ENCODE peak calls at places on chromosomes 2 and 18, in six cellular contexts. G is GM13976; M is CD8-positive, alpha-beta T cell; F is GM12865; K is progenitor cell of endocrine pancreas; X is brain microvascular endothelial cell. B is an unnamed sample.

GRCh38 chr2:64645014-64645418 is 8.7 kb downstream of the SERTAD2 start:
- DNase-seq in G (no peak), M (no peak), F (peak), K (peak), X (peak), B (peak)

GRCh38 chr2:238406222-238406997 is 20.3 kb upstream of the ASB1 start:
- DNase-seq in G (no peak), M (no peak), F (no peak), K (no peak), X (no peak), B (no peak)

GRCh38 chr2:52269696-52270485 is 1238.0 kb upstream of the NRXN1 start:
- DNase-seq in G (no peak), M (no peak), F (no peak), K (no peak), X (peak), B (no peak)

GRCh38 chr18:12701161-12701560 is 1.4 kb downstream of the CEP76 start:
- DNase-seq in G (no peak), M (no peak), F (no peak), K (no peak), X (no peak), B (no peak)

GRCh38 chr2:98063289-98063688 is 23.7 kb upstream of the VWA3B start:
- DNase-seq in G (no peak), M (no peak), F (no peak), K (no peak), X (no peak), B (peak)

GRCh38 chr18:28559511-28559910 is 382.6 kb upstream of the CDH2 start:
- DNase-seq in G (no peak), M (no peak), F (no peak), K (no peak), X (no peak), B (no peak)

GRCh38 chr2:181686566-181687185 is 6.4 kb upstream of the NEUROD1 start:
- DNase-seq in G (no peak), M (no peak), F (no peak), K (no peak), X (no peak), B (no peak)

GRCh38 chr2:105950521-105951389 is 206.0 kb downstream of the NCK2 start:
- DNase-seq in G (no peak), M (no peak), F (no peak), K (no peak), X (peak), B (no peak)

GRCh38 chr2:118865106-118865505 is 17.7 kb upstream of the EN1 start:
- DNase-seq in G (peak), M (no peak), F (peak), K (no peak), X (peak), B (peak)

GRCh38 chr18:63613420-63613819 is 26.3 kb downstream of the SERPINB13 start:
- DNase-seq in G (no peak), M (no peak), F (no peak), K (no peak), X (no peak), B (no peak)

GRCh38 chr2:48482313-48482712 is 47.6 kb upstream of the STON1 start:
- DNase-seq in G (no peak), M (no peak), F (no peak), K (no peak), X (no peak), B (no peak)

GRCh38 chr2:136248242-136248641 is 130.3 kb upstream of the CXCR4 start:
- DNase-seq in G (no peak), M (no peak), F (no peak), K (no peak), X (peak), B (no peak)

GRCh38 chr2:85231242-85231805 is 96.5 kb downstream of the TGOLN2 start:
- DNase-seq in G (no peak), M (no peak), F (no peak), K (no peak), X (no peak), B (no peak)
- TF ChIP-seq CTCF in G (no peak), M (no peak), F (no peak), K (peak), X (no peak), B (no peak)

GRCh38 chr2:54904836-54905235 is 145.4 kb downstream of the RTN4 start:
- DNase-seq in G (no peak), M (no peak), F (no peak), K (no peak), X (no peak), B (no peak)
- TF ChIP-seq CTCF in G (no peak), M (no peak), F (no peak), K (no peak), X (no peak), B (no peak)

GRCh38 chr2:150548527-150548926 is 61.1 kb upstream of the RND3 start:
- DNase-seq in G (no peak), M (no peak), F (peak), K (no peak), X (no peak), B (no peak)
- TF ChIP-seq CTCF in G (peak), M (no peak), F (peak), K (peak), X (peak), B (peak)

GRCh38 chr2:204428675-204429074 is 116.6 kb upstream of the PARD3B start:
- DNase-seq in G (no peak), M (no peak), F (no peak), K (no peak), X (no peak), B (no peak)
- TF ChIP-seq CTCF in G (no peak), M (no peak), F (no peak), K (no peak), X (no peak), B (no peak)

DNA sequence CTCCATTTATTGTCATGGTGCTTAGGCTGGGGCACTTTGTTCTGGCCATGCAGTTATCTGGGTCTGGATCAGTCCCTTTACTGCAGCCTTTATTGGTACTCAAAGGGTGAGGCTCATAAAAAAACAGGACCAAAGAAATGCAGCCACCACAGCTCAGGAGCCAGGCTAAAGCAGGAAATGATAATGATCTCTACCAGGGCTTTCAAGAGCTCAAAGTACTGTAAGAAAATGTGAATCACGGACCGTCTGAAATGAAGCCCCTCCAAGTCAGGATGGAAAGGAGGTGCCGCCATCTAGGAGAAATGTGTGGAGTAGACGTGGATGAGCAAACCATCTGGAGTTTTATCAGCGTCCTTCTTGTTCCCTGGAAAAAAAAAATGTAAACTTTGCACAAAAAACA is 162.4 kb upstream of the ZNF516 start:
- DNase-seq in G (no peak), M (no peak), F (no peak), K (no peak), X (no peak), B (no peak)
- TF ChIP-seq CTCF in G (no peak), M (no peak), F (no peak), K (no peak), X (no peak), B (no peak)